ENCODE peak calls at places on chromosomes 4 and X, in seven cellular contexts. One of them, this sample, is unnamed.

GRCh38 chr4:20883231-20883630 is 183.0 kb downstream of the PACRGL start:
- DNase-seq in IMR-90: no peak
- DNase-seq in H9: no peak
- DNase-seq in mesendoderm: no peak
- DNase-seq in neuronal stem cell: no peak
- DNase-seq in H1: no peak
- DNase-seq in trophoblast cell: no peak
- DNase-seq in this sample: no peak

GRCh38 chrX:24147165-24147564 is 2.4 kb upstream of the ZFX start:
- DNase-seq in IMR-90: no peak
- DNase-seq in H9: no peak
- DNase-seq in mesendoderm: no peak
- DNase-seq in neuronal stem cell: no peak
- DNase-seq in H1: no peak
- DNase-seq in trophoblast cell: no peak
- DNase-seq in this sample: no peak

GRCh38 chrX:79161655-79162054 is 17.2 kb downstream of the GPR174 start:
- DNase-seq in IMR-90: no peak
- DNase-seq in H9: no peak
- DNase-seq in mesendoderm: no peak
- DNase-seq in neuronal stem cell: no peak
- DNase-seq in H1: no peak
- DNase-seq in trophoblast cell: no peak
- DNase-seq in this sample: no peak

GRCh38 chr4:28600958-28601357 is 1740.3 kb downstream of the STIM2 start:
- DNase-seq in IMR-90: no peak
- DNase-seq in H9: no peak
- DNase-seq in mesendoderm: no peak
- DNase-seq in neuronal stem cell: no peak
- DNase-seq in H1: no peak
- DNase-seq in trophoblast cell: no peak
- DNase-seq in this sample: no peak

GRCh38 chr4:114132199-114132598 is 152.8 kb upstream of the ARSJ start:
- DNase-seq in IMR-90: no peak
- DNase-seq in H9: no peak
- DNase-seq in mesendoderm: no peak
- DNase-seq in neuronal stem cell: no peak
- DNase-seq in H1: no peak
- DNase-seq in trophoblast cell: no peak
- DNase-seq in this sample: no peak

GRCh38 chrX:74902806-74903205 is 22.4 kb downstream of the NEXMIF start:
- DNase-seq in IMR-90: no peak
- DNase-seq in H9: no peak
- DNase-seq in mesendoderm: peak; percentile 4
- DNase-seq in neuronal stem cell: no peak
- DNase-seq in H1: no peak
- DNase-seq in trophoblast cell: no peak
- DNase-seq in this sample: no peak

GRCh38 chr4:90442619-90443018 is 315.4 kb downstream of the CCSER1 start:
- DNase-seq in IMR-90: no peak
- DNase-seq in H9: no peak
- DNase-seq in mesendoderm: no peak
- DNase-seq in neuronal stem cell: no peak
- DNase-seq in H1: no peak
- DNase-seq in trophoblast cell: no peak
- DNase-seq in this sample: no peak

GRCh38 chr4:108352664-108353308 is 184.1 kb upstream of the LEF1 start:
- DNase-seq in IMR-90: no peak
- DNase-seq in H9: no peak
- DNase-seq in mesendoderm: no peak
- DNase-seq in neuronal stem cell: no peak
- DNase-seq in H1: no peak
- DNase-seq in trophoblast cell: no peak
- DNase-seq in this sample: no peak

GRCh38 chrX:31314921-31315320 is 243.1 kb upstream of the FTHL17 start:
- DNase-seq in IMR-90: peak; percentile 52
- DNase-seq in H9: no peak
- DNase-seq in mesendoderm: peak; percentile 23
- DNase-seq in neuronal stem cell: no peak
- DNase-seq in H1: no peak
- DNase-seq in trophoblast cell: no peak
- DNase-seq in this sample: peak; percentile 22

GRCh38 chrX:54288277-54288676 is 69.6 kb downstream of the WNK3 start:
- DNase-seq in IMR-90: peak; percentile 0
- DNase-seq in H9: no peak
- DNase-seq in mesendoderm: no peak
- DNase-seq in neuronal stem cell: no peak
- DNase-seq in H1: no peak
- DNase-seq in trophoblast cell: no peak
- DNase-seq in this sample: peak; percentile 0

GRCh38 chrX:17967888-17968287 is 106.8 kb upstream of the RAI2 start:
- DNase-seq in IMR-90: no peak
- DNase-seq in H9: no peak
- DNase-seq in mesendoderm: peak; percentile 2
- DNase-seq in neuronal stem cell: no peak
- DNase-seq in H1: no peak
- DNase-seq in trophoblast cell: peak; percentile 18
- DNase-seq in this sample: no peak

GRCh38 chr4:76756416-76756815 is 141.5 kb downstream of the SOWAHB start:
- DNase-seq in IMR-90: no peak
- DNase-seq in H9: no peak
- DNase-seq in mesendoderm: no peak
- DNase-seq in neuronal stem cell: no peak
- DNase-seq in H1: no peak
- DNase-seq in trophoblast cell: no peak
- DNase-seq in this sample: no peak

GRCh38 chr4:152594981-152595916 is 59.4 kb upstream of the FBXW7 start:
- DNase-seq in IMR-90: no peak
- DNase-seq in H9: no peak
- DNase-seq in mesendoderm: no peak
- DNase-seq in neuronal stem cell: no peak
- DNase-seq in H1: no peak
- DNase-seq in trophoblast cell: no peak
- DNase-seq in this sample: no peak

GRCh38 chr4:109560687-109561452 is 824 bp downstream of the MCUB start:
- DNase-seq in IMR-90: peak; percentile 81
- DNase-seq in H9: peak; percentile 53
- DNase-seq in mesendoderm: peak; percentile 66
- DNase-seq in neuronal stem cell: peak; percentile 30
- DNase-seq in H1: no peak
- DNase-seq in trophoblast cell: peak; percentile 32
- DNase-seq in this sample: peak; percentile 83

GRCh38 chr4:175459571-175459970 is 352.5 kb downstream of the GPM6A start:
- DNase-seq in IMR-90: peak; percentile 16
- DNase-seq in H9: no peak
- DNase-seq in mesendoderm: no peak
- DNase-seq in neuronal stem cell: no peak
- DNase-seq in H1: no peak
- DNase-seq in trophoblast cell: no peak
- DNase-seq in this sample: no peak

GRCh38 chr4:80091688-80092087 is 18.7 kb upstream of the ANTXR2 start:
- DNase-seq in IMR-90: no peak
- DNase-seq in H9: no peak
- DNase-seq in mesendoderm: no peak
- DNase-seq in neuronal stem cell: no peak
- DNase-seq in H1: no peak
- DNase-seq in trophoblast cell: no peak
- DNase-seq in this sample: no peak
- H4K8ac ChIP-seq in IMR-90: no peak overlapping the region
- H4K8ac ChIP-seq in H9: no peak overlapping the region
- H4K8ac ChIP-seq in mesendoderm: no peak overlapping the region
- H4K8ac ChIP-seq in neuronal stem cell: no peak overlapping the region
- H4K8ac ChIP-seq in H1: no peak overlapping the region
- H4K8ac ChIP-seq in trophoblast cell: no peak overlapping the region
- H4K8ac ChIP-seq in this sample: no peak overlapping the region

GRCh38 chr4:170395773-170396172 is 306.0 kb upstream of the AADAT start:
- DNase-seq in IMR-90: no peak
- DNase-seq in H9: no peak
- DNase-seq in mesendoderm: no peak
- DNase-seq in neuronal stem cell: no peak
- DNase-seq in H1: no peak
- DNase-seq in trophoblast cell: no peak
- DNase-seq in this sample: no peak

GRCh38 chr4:170400346-170400745 is 310.6 kb upstream of the AADAT start:
- DNase-seq in IMR-90: no peak
- DNase-seq in H9: no peak
- DNase-seq in mesendoderm: peak; percentile 21
- DNase-seq in neuronal stem cell: no peak
- DNase-seq in H1: no peak
- DNase-seq in trophoblast cell: no peak
- DNase-seq in this sample: no peak

GRCh38 chr4:170399894-170400293 is 310.1 kb upstream of the AADAT start:
- DNase-seq in IMR-90: no peak
- DNase-seq in H9: no peak
- DNase-seq in mesendoderm: no peak
- DNase-seq in neuronal stem cell: no peak
- DNase-seq in H1: no peak
- DNase-seq in trophoblast cell: no peak
- DNase-seq in this sample: no peak

GRCh38 chr4:170398228-170398627 is 308.5 kb upstream of the AADAT start:
- DNase-seq in IMR-90: no peak
- DNase-seq in H9: no peak
- DNase-seq in mesendoderm: no peak
- DNase-seq in neuronal stem cell: no peak
- DNase-seq in H1: no peak
- DNase-seq in trophoblast cell: no peak
- DNase-seq in this sample: no peak
- H4K8ac ChIP-seq in IMR-90: no peak overlapping the region
- H4K8ac ChIP-seq in H9: no peak overlapping the region
- H4K8ac ChIP-seq in mesendoderm: no peak overlapping the region
- H4K8ac ChIP-seq in neuronal stem cell: no peak overlapping the region
- H4K8ac ChIP-seq in H1: no peak overlapping the region
- H4K8ac ChIP-seq in trophoblast cell: no peak overlapping the region
- H4K8ac ChIP-seq in this sample: no peak overlapping the region

GRCh38 chr4:38209654-38210053 is 249.5 kb downstream of the PTTG2 start:
- DNase-seq in IMR-90: no peak
- DNase-seq in H9: no peak
- DNase-seq in mesendoderm: no peak
- DNase-seq in neuronal stem cell: no peak
- DNase-seq in H1: no peak
- DNase-seq in trophoblast cell: no peak
- DNase-seq in this sample: no peak

GRCh38 chr4:38207110-38207457 is 246.9 kb downstream of the PTTG2 start:
- DNase-seq in IMR-90: no peak
- DNase-seq in H9: no peak
- DNase-seq in mesendoderm: no peak
- DNase-seq in neuronal stem cell: no peak
- DNase-seq in H1: no peak
- DNase-seq in trophoblast cell: no peak
- DNase-seq in this sample: no peak

GRCh38 chr4:38203609-38204008 is 243.4 kb downstream of the PTTG2 start:
- DNase-seq in IMR-90: no peak
- DNase-seq in H9: no peak
- DNase-seq in mesendoderm: no peak
- DNase-seq in neuronal stem cell: no peak
- DNase-seq in H1: no peak
- DNase-seq in trophoblast cell: no peak
- DNase-seq in this sample: no peak

GRCh38 chr4:38202223-38202622 is 242.0 kb downstream of the PTTG2 start:
- DNase-seq in IMR-90: no peak
- DNase-seq in H9: no peak
- DNase-seq in mesendoderm: no peak
- DNase-seq in neuronal stem cell: no peak
- DNase-seq in H1: no peak
- DNase-seq in trophoblast cell: no peak
- DNase-seq in this sample: no peak

GRCh38 chr4:38204317-38205060 is 244.3 kb downstream of the PTTG2 start:
- DNase-seq in IMR-90: no peak
- DNase-seq in H9: no peak
- DNase-seq in mesendoderm: no peak
- DNase-seq in neuronal stem cell: no peak
- DNase-seq in H1: no peak
- DNase-seq in trophoblast cell: no peak
- DNase-seq in this sample: no peak
- H4K8ac ChIP-seq in IMR-90: no peak overlapping the region
- H4K8ac ChIP-seq in H9: no peak overlapping the region
- H4K8ac ChIP-seq in mesendoderm: no peak overlapping the region
- H4K8ac ChIP-seq in neuronal stem cell: no peak overlapping the region
- H4K8ac ChIP-seq in H1: no peak overlapping the region
- H4K8ac ChIP-seq in trophoblast cell: no peak overlapping the region
- H4K8ac ChIP-seq in this sample: no peak overlapping the region

DNA sequence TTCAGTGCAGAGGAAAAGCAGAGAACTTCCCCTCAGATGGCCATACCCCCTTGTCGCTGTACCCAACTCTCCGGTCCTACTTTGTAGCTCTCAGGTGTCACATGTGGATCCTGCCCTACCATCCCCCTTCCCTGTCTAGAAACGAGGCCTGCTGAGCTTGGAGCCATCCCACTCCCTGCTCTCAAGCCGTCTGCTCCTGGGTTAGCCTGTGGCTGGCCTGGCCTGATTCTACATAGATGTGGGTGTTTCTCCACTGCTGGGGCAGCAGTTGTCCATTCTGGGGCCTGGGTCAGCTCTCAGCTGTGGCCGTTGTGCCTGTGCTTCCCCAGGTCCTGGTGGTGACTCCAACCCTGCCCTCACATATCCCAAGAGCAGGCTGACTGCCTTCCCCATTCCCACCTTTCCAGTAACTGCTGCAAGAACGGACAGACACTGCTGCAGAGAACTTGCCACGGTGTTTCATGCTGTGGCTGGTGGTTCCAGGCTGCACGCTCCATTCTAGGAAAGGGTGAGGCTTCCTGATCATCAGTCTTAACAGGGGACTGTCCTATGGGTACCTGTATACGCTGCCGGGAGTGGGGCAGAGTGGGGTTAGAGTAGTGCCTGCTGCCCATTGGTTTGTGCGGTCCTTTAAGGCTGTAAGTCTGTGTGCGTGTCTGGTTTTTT is 3.6 kb downstream of the IL9R start:
- DNase-seq in IMR-90: no peak
- DNase-seq in H9: no peak
- DNase-seq in mesendoderm: no peak
- DNase-seq in neuronal stem cell: no peak
- DNase-seq in H1: no peak
- DNase-seq in trophoblast cell: no peak
- DNase-seq in this sample: no peak
- H4K8ac ChIP-seq in IMR-90: no peak overlapping the region
- H4K8ac ChIP-seq in H9: no peak overlapping the region
- H4K8ac ChIP-seq in mesendoderm: no peak overlapping the region
- H4K8ac ChIP-seq in neuronal stem cell: no peak overlapping the region
- H4K8ac ChIP-seq in H1: no peak overlapping the region
- H4K8ac ChIP-seq in trophoblast cell: no peak overlapping the region
- H4K8ac ChIP-seq in this sample: no peak overlapping the region